ENCODE peak calls at places on chromosomes 13 and 19, in seven cellular contexts. One of them, this sample, is unnamed.

GRCh38 chr13:39376088-39376487 is 226.9 kb downstream of the LHFPL6 start:
- DNase-seq in IMR-90: no peak
- DNase-seq in H9: no peak
- DNase-seq in mesendoderm: no peak
- DNase-seq in mesenchymal stem cell: no peak
- DNase-seq in H1: no peak
- DNase-seq in trophoblast cell: no peak
- DNase-seq in this sample: no peak

GRCh38 chr13:98563071-98563470 is 13.8 kb downstream of the STK24 start:
- DNase-seq in IMR-90: no peak
- DNase-seq in mesendoderm: peak
- DNase-seq in mesenchymal stem cell: no peak
- DNase-seq in trophoblast cell: peak
- DNase-seq in H9: no peak
- DNase-seq in H1: no peak
- DNase-seq in this sample: no peak

GRCh38 chr19:6045108-6045507 is 65.2 kb downstream of the RFX2 start:
- DNase-seq in trophoblast cell: no peak
- DNase-seq in mesendoderm: no peak
- DNase-seq in H9: no peak
- DNase-seq in H1: no peak
- DNase-seq in IMR-90: no peak
- DNase-seq in mesenchymal stem cell: no peak
- DNase-seq in this sample: no peak

GRCh38 chr13:28819046-28819747 is 942 bp upstream of the MTUS2 start:
- DNase-seq in mesendoderm: peak
- DNase-seq in IMR-90: peak
- DNase-seq in mesenchymal stem cell: peak
- DNase-seq in trophoblast cell: peak
- DNase-seq in H1: peak
- DNase-seq in H9: no peak
- DNase-seq in this sample: peak

GRCh38 chr13:33363328-33363727 is 77.8 kb upstream of the STARD13 start:
- DNase-seq in trophoblast cell: no peak
- DNase-seq in H9: no peak
- DNase-seq in mesenchymal stem cell: no peak
- DNase-seq in IMR-90: no peak
- DNase-seq in mesendoderm: no peak
- DNase-seq in H1: no peak
- DNase-seq in this sample: no peak

GRCh38 chr13:70932511-70932910 is 824.3 kb upstream of the KLHL1 start:
- DNase-seq in mesenchymal stem cell: no peak
- DNase-seq in H1: no peak
- DNase-seq in IMR-90: no peak
- DNase-seq in mesendoderm: no peak
- DNase-seq in trophoblast cell: no peak
- DNase-seq in H9: no peak
- DNase-seq in this sample: no peak

GRCh38 chr19:55075366-55075998 is at the start of gene EPS8L1:
- DNase-seq in IMR-90: no peak
- DNase-seq in mesendoderm: peak
- DNase-seq in mesenchymal stem cell: no peak
- DNase-seq in H1: peak
- DNase-seq in trophoblast cell: peak
- DNase-seq in H9: peak
- DNase-seq in this sample: no peak

GRCh38 chr13:109795021-109795420 is 8.6 kb upstream of the IRS2 start:
- DNase-seq in IMR-90: no peak
- DNase-seq in mesendoderm: no peak
- DNase-seq in H1: no peak
- DNase-seq in trophoblast cell: peak
- DNase-seq in mesenchymal stem cell: no peak
- DNase-seq in H9: no peak
- DNase-seq in this sample: no peak

GRCh38 chr19:47609885-47610545 is 1.1 kb downstream of the BICRA start:
- DNase-seq in H9: peak
- DNase-seq in H1: peak
- DNase-seq in IMR-90: peak
- DNase-seq in mesenchymal stem cell: peak
- DNase-seq in mesendoderm: peak
- DNase-seq in trophoblast cell: peak
- DNase-seq in this sample: peak

GRCh38 chr13:52010890-52011689 is at the start of gene ATP7B:
- DNase-seq in mesendoderm: peak
- DNase-seq in H9: peak
- DNase-seq in H1: peak
- DNase-seq in mesenchymal stem cell: peak
- DNase-seq in IMR-90: no peak
- DNase-seq in trophoblast cell: no peak
- DNase-seq in this sample: peak

GRCh38 chr19:16273005-16273404 is 51.6 kb upstream of the KLF2 start:
- DNase-seq in H9: no peak
- DNase-seq in mesenchymal stem cell: no peak
- DNase-seq in mesendoderm: no peak
- DNase-seq in trophoblast cell: no peak
- DNase-seq in IMR-90: no peak
- DNase-seq in H1: no peak
- DNase-seq in this sample: no peak

GRCh38 chr19:44807652-44808462 is 1.0 kb upstream of the BCAM start:
- DNase-seq in IMR-90: peak
- DNase-seq in mesendoderm: peak
- DNase-seq in mesenchymal stem cell: peak
- DNase-seq in trophoblast cell: peak
- DNase-seq in H1: no peak
- DNase-seq in H9: peak
- DNase-seq in this sample: peak

GRCh38 chr19:10923503-10924076 is 4.8 kb downstream of the YIPF2 start:
- DNase-seq in mesendoderm: no peak
- DNase-seq in trophoblast cell: no peak
- DNase-seq in H1: no peak
- DNase-seq in IMR-90: no peak
- DNase-seq in H9: no peak
- DNase-seq in mesenchymal stem cell: no peak
- DNase-seq in this sample: no peak
- H3K4ac ChIP-seq in mesendoderm: no peak
- H3K4ac ChIP-seq in trophoblast cell: no peak
- H3K4ac ChIP-seq in H1: no peak
- H3K4ac ChIP-seq in IMR-90: no peak
- H3K4ac ChIP-seq in H9: no peak
- H3K4ac ChIP-seq in mesenchymal stem cell: no peak
- H3K4ac ChIP-seq in this sample: no peak

GRCh38 chr19:33285441-33285927 is 16.9 kb downstream of the CEBPA start:
- DNase-seq in H9: no peak
- DNase-seq in H1: no peak
- DNase-seq in IMR-90: no peak
- DNase-seq in mesendoderm: no peak
- DNase-seq in trophoblast cell: peak
- DNase-seq in mesenchymal stem cell: no peak
- DNase-seq in this sample: no peak
- H3K4ac ChIP-seq in H9: no peak
- H3K4ac ChIP-seq in H1: no peak
- H3K4ac ChIP-seq in IMR-90: no peak
- H3K4ac ChIP-seq in mesendoderm: no peak
- H3K4ac ChIP-seq in trophoblast cell: no peak
- H3K4ac ChIP-seq in mesenchymal stem cell: no peak
- H3K4ac ChIP-seq in this sample: no peak

DNA sequence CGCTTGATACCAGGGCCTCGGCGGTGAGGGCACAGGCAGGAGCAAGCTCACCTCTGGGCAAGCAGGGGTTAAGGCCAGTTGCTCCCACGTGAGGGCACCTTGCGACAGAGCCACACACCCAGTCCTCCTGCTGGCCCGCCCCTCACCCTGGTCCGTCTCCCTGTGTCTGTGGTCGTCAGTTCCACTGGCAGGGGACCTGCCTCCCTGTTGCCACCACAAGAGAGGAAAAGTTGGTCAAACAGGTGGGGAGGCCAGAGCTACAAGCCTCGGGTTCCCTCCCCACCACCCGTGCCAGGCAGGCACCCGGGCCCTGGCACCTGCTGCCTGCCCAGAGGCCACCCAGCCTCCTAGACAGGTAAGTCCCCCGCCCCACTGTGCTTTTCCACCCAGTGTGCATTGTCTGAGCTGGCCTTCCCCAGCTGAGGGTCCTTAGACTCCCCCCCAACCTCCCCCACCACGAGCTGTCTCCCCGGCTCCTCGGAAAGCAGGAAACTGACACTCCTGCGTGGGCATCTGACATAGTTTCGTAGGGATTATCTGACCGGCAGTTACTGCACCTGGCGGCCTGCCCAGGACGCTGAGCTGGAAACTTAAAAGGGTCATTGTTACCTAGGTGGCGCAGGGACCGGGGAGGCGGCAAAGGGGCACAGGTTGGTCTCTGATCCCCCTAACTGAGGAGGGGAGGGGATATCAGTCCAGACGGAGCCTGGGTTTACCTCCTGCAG is at the start of gene TJP3:
- DNase-seq in H9: no peak
- DNase-seq in trophoblast cell: no peak
- DNase-seq in mesenchymal stem cell: no peak
- DNase-seq in mesendoderm: no peak
- DNase-seq in H1: peak
- DNase-seq in IMR-90: peak
- DNase-seq in this sample: no peak
- H3K4ac ChIP-seq in H9: no peak
- H3K4ac ChIP-seq in trophoblast cell: no peak
- H3K4ac ChIP-seq in mesenchymal stem cell: no peak
- H3K4ac ChIP-seq in mesendoderm: no peak
- H3K4ac ChIP-seq in H1: peak
- H3K4ac ChIP-seq in IMR-90: no peak
- H3K4ac ChIP-seq in this sample: peak

GRCh38 chr19:35816846-35817245 is 4.2 kb upstream of the PRODH2 start:
- DNase-seq in IMR-90: no peak
- DNase-seq in H9: no peak
- DNase-seq in mesenchymal stem cell: no peak
- DNase-seq in trophoblast cell: peak
- DNase-seq in mesendoderm: no peak
- DNase-seq in H1: no peak
- DNase-seq in this sample: no peak

GRCh38 chr19:35811317-35812219 is 1.1 kb downstream of the PRODH2 start:
- DNase-seq in mesenchymal stem cell: no peak
- DNase-seq in H1: no peak
- DNase-seq in H9: no peak
- DNase-seq in trophoblast cell: peak
- DNase-seq in IMR-90: no peak
- DNase-seq in mesendoderm: no peak
- DNase-seq in this sample: no peak

GRCh38 chr19:35812220-35813042 is at the start of gene PRODH2:
- DNase-seq in H1: no peak
- DNase-seq in mesenchymal stem cell: no peak
- DNase-seq in trophoblast cell: no peak
- DNase-seq in H9: no peak
- DNase-seq in mesendoderm: no peak
- DNase-seq in IMR-90: no peak
- DNase-seq in this sample: no peak

GRCh38 chr19:35816262-35816661 is 3.6 kb upstream of the PRODH2 start:
- DNase-seq in mesenchymal stem cell: no peak
- DNase-seq in IMR-90: no peak
- DNase-seq in H1: no peak
- DNase-seq in H9: peak
- DNase-seq in trophoblast cell: no peak
- DNase-seq in mesendoderm: no peak
- DNase-seq in this sample: no peak

GRCh38 chr19:35813043-35813890 is 622 bp upstream of the PRODH2 start:
- DNase-seq in mesenchymal stem cell: no peak
- DNase-seq in H9: no peak
- DNase-seq in H1: no peak
- DNase-seq in mesendoderm: no peak
- DNase-seq in trophoblast cell: no peak
- DNase-seq in IMR-90: no peak
- DNase-seq in this sample: no peak
- H3K4ac ChIP-seq in mesenchymal stem cell: no peak
- H3K4ac ChIP-seq in H9: no peak
- H3K4ac ChIP-seq in H1: no peak
- H3K4ac ChIP-seq in mesendoderm: no peak
- H3K4ac ChIP-seq in trophoblast cell: no peak
- H3K4ac ChIP-seq in IMR-90: no peak
- H3K4ac ChIP-seq in this sample: no peak

GRCh38 chr13:61592489-61592888 is 176.8 kb upstream of the PCDH20 start:
- DNase-seq in H9: no peak
- DNase-seq in IMR-90: no peak
- DNase-seq in mesenchymal stem cell: no peak
- DNase-seq in trophoblast cell: no peak
- DNase-seq in H1: no peak
- DNase-seq in mesendoderm: peak
- DNase-seq in this sample: no peak
- H3K4ac ChIP-seq in H9: no peak
- H3K4ac ChIP-seq in IMR-90: no peak
- H3K4ac ChIP-seq in mesenchymal stem cell: no peak
- H3K4ac ChIP-seq in trophoblast cell: no peak
- H3K4ac ChIP-seq in H1: no peak
- H3K4ac ChIP-seq in mesendoderm: no peak
- H3K4ac ChIP-seq in this sample: no peak

DNA sequence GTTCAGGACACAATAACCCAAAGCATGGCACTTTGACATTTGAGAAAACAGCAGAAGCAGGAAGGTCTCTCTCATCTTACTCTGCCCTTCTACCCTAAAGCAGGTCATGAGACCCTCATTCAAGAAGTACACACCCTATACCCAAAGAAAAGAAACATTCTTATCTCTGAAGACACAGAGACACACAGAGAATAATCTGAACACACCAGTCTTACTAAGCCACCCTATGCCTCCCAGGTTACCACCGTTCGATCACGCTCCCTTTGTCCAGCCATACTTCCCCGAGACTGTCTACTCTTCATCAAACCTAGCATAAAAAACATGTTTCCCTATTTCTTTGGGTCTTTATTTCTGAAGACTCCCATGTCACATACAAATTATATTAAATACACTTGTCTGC is 66.5 kb upstream of the ANKRD10 start:
- DNase-seq in H1: no peak
- DNase-seq in trophoblast cell: no peak
- DNase-seq in H9: no peak
- DNase-seq in mesenchymal stem cell: no peak
- DNase-seq in IMR-90: no peak
- DNase-seq in mesendoderm: no peak
- DNase-seq in this sample: no peak
- H3K4ac ChIP-seq in H1: no peak
- H3K4ac ChIP-seq in trophoblast cell: no peak
- H3K4ac ChIP-seq in H9: no peak
- H3K4ac ChIP-seq in mesenchymal stem cell: no peak
- H3K4ac ChIP-seq in IMR-90: no peak
- H3K4ac ChIP-seq in mesendoderm: no peak
- H3K4ac ChIP-seq in this sample: no peak

This sample was measured in neuronal stem cell.